ENCODE peak calls at places on chromosome 2, in five cellular contexts. K is T follicular helper cell, H is mucosa of gallbladder, J is heart left ventricle, Q is spleen. Y is an unnamed sample.

GRCh38 chr2:58715344-58715743 is 474.2 kb upstream of the FANCL start:
- DNase-seq in J (no peak), H (no peak), Q (no peak), K (no peak), Y (no peak)

GRCh38 chr2:120853294-120854013 is 117.8 kb downstream of the GLI2 start:
- DNase-seq in K (no peak), Q (peak; percentile 41), J (no peak), H (no peak), Y (no peak)

GRCh38 chr2:2572393-2573204 is 241.5 kb upstream of the MYT1L start:
- DNase-seq in Q (peak; percentile 33), J (no peak), H (no peak), K (no peak), Y (no peak)

GRCh38 chr2:107414376-107414775 is 412.3 kb upstream of the RGPD4 start:
- DNase-seq in J (no peak), K (no peak), Q (no peak), H (no peak), Y (no peak)

GRCh38 chr2:165718811-165719210 is 75.2 kb downstream of the GALNT3 start:
- DNase-seq in J (no peak), H (no peak), K (no peak), Q (no peak), Y (no peak)

GRCh38 chr2:33062665-33063249 is 116.0 kb downstream of the LTBP1 start:
- DNase-seq in Q (no peak), K (no peak), J (no peak), H (no peak), Y (no peak)

GRCh38 chr2:75221872-75222271 is 22.6 kb upstream of the TACR1 start:
- DNase-seq in K (no peak), J (no peak), Q (no peak), H (no peak), Y (peak; percentile 44)

GRCh38 chr2:85945576-85945975 is 56.8 kb upstream of the ST3GAL5 start:
- DNase-seq in K (no peak), J (no peak), Q (no peak), H (no peak), Y (no peak)

GRCh38 chr2:148969585-148970180 is 68.8 kb upstream of the LYPD6B start:
- DNase-seq in J (no peak), Q (no peak), H (no peak), K (no peak), Y (no peak)

GRCh38 chr2:128714861-128715312 is 396.2 kb upstream of the HS6ST1 start:
- DNase-seq in K (no peak), H (no peak), J (no peak), Q (no peak), Y (no peak)

GRCh38 chr2:207416936-207417718 is 112.6 kb upstream of the CREB1 start:
- DNase-seq in J (no peak), Q (no peak), K (no peak), H (no peak), Y (no peak)

GRCh38 chr2:99158599-99158998 is 3.8 kb downstream of the LIPT1 start:
- DNase-seq in J (no peak), H (no peak), Q (no peak), K (no peak), Y (no peak)

GRCh38 chr2:36478999-36479398 is 119.0 kb downstream of the FEZ2 start:
- DNase-seq in J (no peak), K (no peak), H (no peak), Q (no peak), Y (no peak)

GRCh38 chr2:167817422-167817821 is 430.0 kb downstream of the STK39 start:
- DNase-seq in K (no peak), J (no peak), H (no peak), Q (no peak), Y (no peak)

GRCh38 chr2:31581124-31581795 is 522 bp upstream of the SRD5A2 start:
- DNase-seq in K (no peak), Q (no peak), H (no peak), J (no peak), Y (no peak)

GRCh38 chr2:54040250-54040649 is 69.5 kb upstream of the PSME4 start:
- DNase-seq in H (no peak), J (no peak), Q (no peak), K (no peak), Y (no peak)